ENCODE peak calls at places on chromosomes 1 and 21, in six cellular contexts. A is WTC11; K is activated CD8-positive, alpha-beta memory T cell treated with anti-CD3 and anti-CD28 coated beads for 1 hour; J is ureter; Z is activated T-helper 1 cell treated with anti-CD3 and anti-CD28 coated beads, Interleukin-2, amount 50 U/mL, for 16 hours; B is kidney. U is an unnamed sample.

GRCh38 chr1:171142451-171143121 is 42.5 kb upstream of the FMO2 start:
- DNase-seq in A (no peak), K (no peak), J (peak; percentile 45), Z (no peak), B (no peak), U (no peak)

GRCh38 chr1:13714851-13715250 is 14.9 kb downstream of the PRDM2 start:
- DNase-seq in A (no peak), K (no peak), J (no peak), Z (no peak), B (no peak), U (no peak)

GRCh38 chr1:9714257-9714718 is 62.8 kb downstream of the PIK3CD start:
- DNase-seq in A (peak; percentile 74), K (no peak), J (no peak), Z (no peak), B (no peak), U (no peak)

GRCh38 chr1:219304227-219305226 is 130.8 kb downstream of the LYPLAL1 start:
- DNase-seq in A (no peak), K (no peak), J (no peak), Z (no peak), B (no peak), U (no peak)

GRCh38 chr1:68173283-68174172 is 58.8 kb downstream of the WLS start:
- DNase-seq in A (no peak), K (no peak), J (no peak), Z (no peak), B (no peak), U (no peak)

GRCh38 chr1:3727042-3727824 is 25.0 kb upstream of the CCDC27 start:
- DNase-seq in A (peak; percentile 73), K (no peak), J (no peak), Z (no peak), B (no peak), U (no peak)

GRCh38 chr1:55930931-55931271 is 648.5 kb downstream of the PLPP3 start:
- DNase-seq in A (no peak), K (no peak), J (no peak), Z (no peak), B (no peak), U (no peak)

GRCh38 chr1:19074361-19074901 is 118.0 kb upstream of the IFFO2 start:
- DNase-seq in A (no peak), K (peak; percentile 14), J (no peak), Z (peak; percentile 26), B (no peak), U (peak; percentile 34)

GRCh38 chr1:180786633-180787032 is 126.1 kb upstream of the KIAA1614 start:
- DNase-seq in A (no peak), K (no peak), J (no peak), Z (no peak), B (no peak), U (no peak)

GRCh38 chr1:7002728-7003127 is 217.5 kb downstream of the CAMTA1 start:
- DNase-seq in A (no peak), K (no peak), J (no peak), Z (no peak), B (no peak), U (no peak)

GRCh38 chr1:18110968-18111367 is 3.4 kb downstream of the IGSF21 start:
- DNase-seq in A (peak; percentile 60), K (no peak), J (no peak), Z (no peak), B (peak; percentile 65), U (no peak)

GRCh38 chr1:25744140-25744581 is 55.8 kb upstream of the SELENON start:
- DNase-seq in A (peak; percentile 61), K (no peak), J (peak; percentile 76), Z (no peak), B (peak; percentile 86), U (no peak)

GRCh38 chr1:54312874-54313316 is 93.3 kb downstream of the SSBP3 start:
- DNase-seq in A (peak; percentile 42), K (no peak), J (peak; percentile 81), Z (no peak), B (no peak), U (no peak)

GRCh38 chr21:25179116-25179515 is 428.2 kb downstream of the MRPL39 start:
- DNase-seq in A (no peak), K (no peak), J (no peak), Z (no peak), B (no peak), U (no peak)